ENCODE peak calls at places on chromosomes 11 and 22, in seven cellular contexts. T is left ventricle myocardium inferior, Y is mammary epithelial cell, Q is GM20000, X is astrocyte of the spinal cord, I is right lobe of liver, E is testis. V is an unnamed sample.

GRCh38 chr22:26610072-26610958 is 7.5 kb downstream of the CRYBB1 start:
- DNase-seq in T (peak; percentile 24), Y (peak; percentile 59), Q (peak; percentile 82), X (peak; percentile 91), I (no peak), E (no peak), V (peak; percentile 84)

GRCh38 chr22:37189011-37189466 is 992 bp upstream of the C1QTNF6 start:
- DNase-seq in T (peak; percentile 8), Y (peak; percentile 62), Q (no peak), X (no peak), I (no peak), E (no peak), V (no peak)

GRCh38 chr11:72321381-72321996 is 77.5 kb upstream of the PHOX2A start:
- DNase-seq in T (no peak), Y (peak; percentile 42), Q (no peak), X (peak; percentile 40), I (no peak), E (no peak), V (no peak)

GRCh38 chr22:20267441-20268288 is 453 bp downstream of the RTN4R start:
- DNase-seq in T (no peak), Y (peak; percentile 4), Q (no peak), X (no peak), I (no peak), E (no peak), V (no peak)

GRCh38 chr11:101478587-101479375 is 105.0 kb downstream of the TRPC6 start:
- DNase-seq in T (no peak), Y (peak; percentile 73), Q (no peak), X (no peak), I (no peak), E (no peak), V (no peak)

GRCh38 chr11:108788565-108789199 is 123.8 kb downstream of the DDX10 start:
- DNase-seq in T (no peak), Y (peak; percentile 12), Q (peak; percentile 11), X (peak; percentile 50), I (no peak), E (peak; percentile 45), V (peak; percentile 13)

GRCh38 chr22:42622061-42622710 is 7.5 kb upstream of the POLDIP3 start:
- DNase-seq in T (no peak), Y (no peak), Q (no peak), X (no peak), I (no peak), E (no peak), V (no peak)

GRCh38 chr11:798093-798713 is at the start of gene SLC25A22:
- DNase-seq in T (peak; percentile 81), Y (peak; percentile 80), Q (peak; percentile 98), X (peak; percentile 68), I (peak; percentile 87), E (peak; percentile 85), V (peak; percentile 89)

GRCh38 chr22:50185384-50186087 is at the start of gene TRABD:
- DNase-seq in T (peak; percentile 90), Y (peak; percentile 81), Q (peak; percentile 99), X (peak; percentile 89), I (peak; percentile 94), E (peak; percentile 89), V (peak; percentile 91)

GRCh38 chr11:117717485-117718314 is 79.3 kb downstream of the DSCAML1 start:
- DNase-seq in T (peak; percentile 29), Y (no peak), Q (no peak), X (no peak), I (no peak), E (no peak), V (no peak)

GRCh38 chr22:48921411-48921903 is 906.2 kb downstream of the BRD1 start:
- DNase-seq in T (no peak), Y (no peak), Q (no peak), X (no peak), I (no peak), E (no peak), V (no peak)

GRCh38 chr22:49934144-49934890 is 15.9 kb downstream of the CRELD2 start:
- DNase-seq in T (peak; percentile 76), Y (no peak), Q (no peak), X (peak; percentile 29), I (peak; percentile 81), E (peak; percentile 79), V (no peak)

GRCh38 chr22:19814428-19814827 is 40.2 kb downstream of the GNB1L start:
- DNase-seq in T (no peak), Y (no peak), Q (no peak), X (no peak), I (no peak), E (no peak), V (no peak)

GRCh38 chr11:100472727-100473389 is 214.2 kb upstream of the ARHGAP42 start:
- DNase-seq in T (no peak), Y (no peak), Q (no peak), X (no peak), I (no peak), E (no peak), V (no peak)

GRCh38 chr22:26923498-26923897 is 266.1 kb downstream of the MIAT start:
- DNase-seq in T (no peak), Y (no peak), Q (no peak), X (no peak), I (no peak), E (no peak), V (no peak)

GRCh38 chr11:113189909-113190667 is 124.3 kb upstream of the TTC12 start:
- DNase-seq in T (peak; percentile 70), Y (peak; percentile 98), Q (no peak), X (peak; percentile 63), I (no peak), E (no peak), V (no peak)

GRCh38 chr22:42443240-42444059 is 11.2 kb upstream of the NFAM1 start:
- DNase-seq in T (no peak), Y (no peak), Q (no peak), X (no peak), I (no peak), E (no peak), V (no peak)

GRCh38 chr11:124123587-124123986 is 8.3 kb downstream of the VWA5A start:
- DNase-seq in T (no peak), Y (no peak), Q (no peak), X (no peak), I (no peak), E (no peak), V (no peak)

GRCh38 chr11:17036666-17037658 is 22.7 kb upstream of the PLEKHA7 start:
- DNase-seq in T (no peak), Y (no peak), Q (no peak), X (no peak), I (no peak), E (no peak), V (no peak)

GRCh38 chr11:110912437-110912836 is 200.2 kb upstream of the ARHGAP20 start:
- DNase-seq in T (no peak), Y (no peak), Q (no peak), X (no peak), I (no peak), E (no peak), V (no peak)

GRCh38 chr22:25837288-25837900 is 95.4 kb downstream of the MYO18B start:
- DNase-seq in T (no peak), Y (no peak), Q (no peak), X (no peak), I (no peak), E (no peak), V (no peak)

GRCh38 chr11:18383388-18384156 is 10.8 kb upstream of the LDHA start:
- DNase-seq in T (peak; percentile 66), Y (peak; percentile 100), Q (peak; percentile 75), X (peak; percentile 97), I (peak; percentile 67), E (peak; percentile 76), V (peak; percentile 66)

GRCh38 chr22:47069270-47069669 is 306.8 kb downstream of the TBC1D22A start:
- DNase-seq in T (no peak), Y (no peak), Q (no peak), X (no peak), I (no peak), E (no peak), V (no peak)

GRCh38 chr11:120564573-120565301 is 53.2 kb downstream of the GRIK4 start:
- DNase-seq in T (peak; percentile 45), Y (no peak), Q (peak; percentile 90), X (peak; percentile 25), I (no peak), E (peak; percentile 45), V (peak; percentile 87)
- TF ChIP-seq CTCF in T (peak; percentile 17), Y (no peak), Q (peak; percentile 61), X (peak; percentile 35), I (no peak), E (no peak), V (peak; percentile 20)

GRCh38 chr11:12757416-12757815 is 83.2 kb downstream of the TEAD1 start:
- DNase-seq in T (no peak), Y (no peak), Q (no peak), X (no peak), I (no peak), E (no peak), V (no peak)

GRCh38 chr11:12762283-12762682 is 88.1 kb downstream of the TEAD1 start:
- DNase-seq in T (no peak), Y (no peak), Q (no peak), X (no peak), I (no peak), E (no peak), V (no peak)

GRCh38 chr11:12764187-12764914 is 90.1 kb downstream of the TEAD1 start:
- DNase-seq in T (no peak), Y (no peak), Q (no peak), X (no peak), I (no peak), E (no peak), V (no peak)

GRCh38 chr11:12762696-12763324 is 88.6 kb downstream of the TEAD1 start:
- DNase-seq in T (no peak), Y (no peak), Q (no peak), X (no peak), I (no peak), E (no peak), V (no peak)

DNA sequence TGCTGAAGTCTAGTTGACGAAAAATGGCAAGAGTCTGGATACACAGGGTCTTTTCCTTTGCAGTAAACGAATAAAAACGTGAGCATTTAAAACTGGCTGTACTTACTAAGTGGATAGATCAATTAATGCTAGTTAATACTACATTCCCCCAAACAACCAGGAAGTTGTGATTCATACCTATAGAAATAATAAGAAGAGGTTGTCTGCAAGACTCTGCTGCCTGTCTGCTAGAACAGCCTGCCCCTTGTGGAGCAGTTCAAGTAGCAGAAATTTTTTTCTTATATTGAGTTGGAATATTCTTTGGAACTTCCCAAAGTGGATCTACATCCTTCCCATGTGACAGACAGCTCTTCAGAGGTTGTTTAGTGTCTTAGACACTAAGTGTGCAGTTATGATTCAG is 86.8 kb downstream of the TEAD1 start:
- DNase-seq in T (no peak), Y (peak; percentile 37), Q (no peak), X (peak; percentile 58), I (no peak), E (no peak), V (no peak)
- TF ChIP-seq CTCF in T (peak; percentile 31), Y (peak; percentile 52), Q (no peak), X (peak; percentile 56), I (no peak), E (no peak), V (peak; percentile 15)

GRCh38 chr11:86978756-86979608 is 23.8 kb upstream of the FZD4 start:
- DNase-seq in T (no peak), Y (peak; percentile 36), Q (peak; percentile 36), X (peak; percentile 61), I (no peak), E (no peak), V (no peak)
- TF ChIP-seq CTCF in T (peak; percentile 58), Y (peak; percentile 80), Q (no peak), X (peak; percentile 69), I (peak; percentile 40), E (peak; percentile 26), V (peak; percentile 67)

DNA sequence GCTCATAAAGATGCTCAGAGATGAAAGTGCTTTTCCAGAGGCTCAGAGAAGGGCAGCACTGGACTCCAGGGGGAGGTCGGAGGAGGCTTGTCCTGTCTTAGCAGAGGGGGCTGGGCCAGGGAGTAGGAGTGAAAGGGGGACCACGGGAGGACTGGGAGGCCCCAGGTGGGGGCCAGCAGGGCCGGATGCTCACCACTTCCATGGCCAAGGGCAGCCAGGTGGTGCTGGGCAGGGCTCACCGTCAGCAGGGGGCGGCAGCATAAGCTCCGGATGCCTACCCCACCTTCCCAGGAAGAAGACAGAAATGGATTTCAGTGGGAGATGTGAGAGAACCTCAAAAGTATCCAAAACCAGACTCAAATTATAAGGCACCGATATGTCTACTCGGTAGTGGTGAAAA is 11.0 kb downstream of the RAB36 start:
- DNase-seq in T (no peak), Y (no peak), Q (no peak), X (no peak), I (peak; percentile 24), E (no peak), V (no peak)
- TF ChIP-seq CTCF in T (no peak), Y (no peak), Q (no peak), X (no peak), I (no peak), E (no peak), V (no peak)